ENCODE peak calls at places on chromosomes 6 and 20, in four cellular contexts. L, M, J and B are unnamed samples.

GRCh38 chr6:148851683-148852556 is 105.1 kb downstream of the UST start:
- DNase-seq in L (no peak), M (no peak), J (no peak), B (no peak)

GRCh38 chr6:45009547-45009946 is 318.6 kb upstream of the RUNX2 start:
- DNase-seq in L (no peak), M (no peak), J (no peak), B (no peak)

GRCh38 chr20:18672826-18673225 is 85.0 kb downstream of the DTD1 start:
- DNase-seq in L (no peak), M (no peak), J (no peak), B (no peak)

GRCh38 chr6:146857180-146857959 is 258.6 kb downstream of the ADGB start:
- DNase-seq in L (peak; percentile 80), M (no peak), J (peak; percentile 85), B (peak; percentile 47)

GRCh38 chr20:58740356-58741308 is 48.0 kb downstream of the NPEPL1 start:
- DNase-seq in L (no peak), M (no peak), J (no peak), B (no peak)

GRCh38 chr6:118602300-118602699 is 49.1 kb downstream of the CEP85L start:
- DNase-seq in L (no peak), M (no peak), J (no peak), B (no peak)

GRCh38 chr20:25022680-25023079 is 30.1 kb upstream of the APMAP start:
- DNase-seq in L (no peak), M (no peak), J (no peak), B (no peak)

GRCh38 chr6:132490024-132490423 is 22.9 kb downstream of the STX7 start:
- DNase-seq in L (no peak), M (no peak), J (no peak), B (no peak)

GRCh38 chr6:149821492-149821891 is 42.7 kb downstream of the LRP11 start:
- DNase-seq in L (no peak), M (no peak), J (no peak), B (no peak)

GRCh38 chr6:9039258-9039657 is 603.9 kb upstream of the SLC35B3 start:
- DNase-seq in L (no peak), M (no peak), J (no peak), B (no peak)

GRCh38 chr20:50405235-50405914 is 104.8 kb upstream of the PTPN1 start:
- DNase-seq in L (no peak), M (no peak), J (no peak), B (no peak)
- TF ChIP-seq SPI1 in L (no peak), M (no peak), J (no peak), B (no peak)

GRCh38 chr6:105834548-105834947 is 251.6 kb upstream of the PRDM1 start:
- DNase-seq in L (no peak), M (no peak), J (no peak), B (no peak)

GRCh38 chr6:105836379-105836778 is 249.8 kb upstream of the PRDM1 start:
- DNase-seq in L (no peak), M (no peak), J (no peak), B (no peak)

GRCh38 chr6:105835373-105835772 is 250.8 kb upstream of the PRDM1 start:
- DNase-seq in L (peak; percentile 18), M (no peak), J (peak; percentile 40), B (no peak)

GRCh38 chr6:105831321-105831720 is 254.8 kb upstream of the PRDM1 start:
- DNase-seq in L (no peak), M (no peak), J (no peak), B (no peak)

DNA sequence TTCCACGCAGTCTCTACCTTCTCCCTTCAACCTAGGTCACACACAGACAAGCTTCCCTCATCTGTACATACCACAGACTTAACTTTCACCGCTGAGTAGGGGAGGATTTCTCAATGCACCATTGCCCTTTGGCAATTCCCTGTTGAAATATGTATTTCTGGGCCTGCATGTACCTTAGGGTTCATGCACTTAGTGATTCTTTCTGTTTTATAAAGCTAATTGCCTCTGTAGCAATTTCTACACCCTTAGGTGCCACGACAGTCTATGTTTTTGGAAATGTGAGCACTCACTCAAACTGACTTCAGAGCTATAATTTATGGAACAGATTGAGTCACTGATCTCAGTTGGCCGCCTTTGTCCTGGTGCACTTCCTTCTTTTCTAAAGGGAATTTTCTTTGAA is 253.8 kb upstream of the PRDM1 start:
- DNase-seq in L (peak; percentile 90), M (no peak), J (no peak), B (no peak)
- TF ChIP-seq SPI1 in L (peak; percentile 80), M (peak; percentile 15), J (peak; percentile 87), B (no peak)

GRCh38 chr6:169499728-169500265 is 202.0 kb downstream of the WDR27 start:
- DNase-seq in L (no peak), M (no peak), J (no peak), B (no peak)

GRCh38 chr6:169498887-169499513 is 202.8 kb downstream of the WDR27 start:
- DNase-seq in L (no peak), M (no peak), J (no peak), B (no peak)

GRCh38 chr6:169491482-169491881 is 210.3 kb downstream of the WDR27 start:
- DNase-seq in L (no peak), M (no peak), J (no peak), B (no peak)

GRCh38 chr6:169494038-169494437 is 207.8 kb downstream of the WDR27 start:
- DNase-seq in L (no peak), M (no peak), J (no peak), B (no peak)

DNA sequence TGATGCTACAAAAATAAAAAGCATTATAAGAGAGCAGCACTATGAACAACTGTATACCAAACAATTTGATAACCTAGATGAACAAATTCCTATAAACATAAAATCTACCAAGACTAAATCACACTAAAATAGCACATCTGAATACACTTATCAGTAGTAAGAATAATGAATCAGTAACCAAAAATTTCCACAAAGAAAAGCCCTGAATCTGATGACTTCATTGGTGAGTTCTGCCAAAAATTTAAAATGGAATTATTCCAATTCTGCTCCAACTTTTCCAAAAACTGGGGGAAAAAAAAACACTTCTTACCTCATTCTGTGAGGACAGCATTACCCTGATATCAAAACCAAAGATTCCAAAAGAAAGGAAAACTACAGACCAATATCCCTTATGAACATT is 206.2 kb downstream of the WDR27 start:
- DNase-seq in L (no peak), M (no peak), J (no peak), B (no peak)
- TF ChIP-seq SPI1 in L (no peak), M (no peak), J (no peak), B (no peak)

DNA sequence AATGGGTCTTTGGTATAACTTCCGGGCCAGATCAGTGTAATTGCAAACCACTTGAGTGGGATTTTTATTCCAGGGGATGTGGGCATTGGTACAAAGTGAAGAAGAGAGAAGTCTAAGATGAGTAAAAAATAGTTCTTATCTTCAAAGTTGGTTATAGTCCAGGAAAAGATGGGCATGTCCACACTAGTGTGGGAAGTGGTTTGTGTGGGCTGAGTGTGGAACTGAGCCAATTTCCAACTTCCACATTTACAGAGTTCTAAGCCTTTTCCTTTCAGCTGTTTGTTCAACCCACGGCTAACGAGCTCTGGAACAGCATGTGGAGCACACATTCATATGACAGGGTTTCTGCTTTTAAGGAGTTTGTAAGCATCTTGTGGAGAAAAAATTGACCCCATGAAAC is 72.3 kb upstream of the IFNGR1 start:
- DNase-seq in L (peak; percentile 94), M (no peak), J (no peak), B (no peak)
- TF ChIP-seq SPI1 in L (peak; percentile 90), M (peak; percentile 18), J (peak; percentile 13), B (peak; percentile 29)

DNA sequence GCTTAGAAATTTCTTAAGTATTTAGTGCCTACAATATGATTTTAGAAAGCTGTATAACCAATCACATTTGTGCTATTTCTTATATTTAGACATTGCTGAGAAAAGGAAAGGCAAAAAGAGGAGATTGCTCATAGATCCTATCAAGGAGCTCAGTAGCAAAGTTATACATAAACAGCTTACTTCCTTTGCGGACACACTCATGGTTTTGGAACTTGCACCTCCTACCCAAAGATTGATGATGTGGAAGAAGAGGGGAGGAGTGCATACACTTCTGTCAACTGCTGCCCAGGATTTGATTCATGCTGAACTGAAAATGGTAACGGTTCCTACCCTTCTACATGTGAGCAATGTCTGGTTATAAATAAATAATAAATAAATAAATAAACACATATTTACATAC is 16.7 kb downstream of the RAD21L1 start:
- DNase-seq in L (no peak), M (no peak), J (no peak), B (no peak)
- TF ChIP-seq SPI1 in L (no peak), M (no peak), J (no peak), B (no peak)

DNA sequence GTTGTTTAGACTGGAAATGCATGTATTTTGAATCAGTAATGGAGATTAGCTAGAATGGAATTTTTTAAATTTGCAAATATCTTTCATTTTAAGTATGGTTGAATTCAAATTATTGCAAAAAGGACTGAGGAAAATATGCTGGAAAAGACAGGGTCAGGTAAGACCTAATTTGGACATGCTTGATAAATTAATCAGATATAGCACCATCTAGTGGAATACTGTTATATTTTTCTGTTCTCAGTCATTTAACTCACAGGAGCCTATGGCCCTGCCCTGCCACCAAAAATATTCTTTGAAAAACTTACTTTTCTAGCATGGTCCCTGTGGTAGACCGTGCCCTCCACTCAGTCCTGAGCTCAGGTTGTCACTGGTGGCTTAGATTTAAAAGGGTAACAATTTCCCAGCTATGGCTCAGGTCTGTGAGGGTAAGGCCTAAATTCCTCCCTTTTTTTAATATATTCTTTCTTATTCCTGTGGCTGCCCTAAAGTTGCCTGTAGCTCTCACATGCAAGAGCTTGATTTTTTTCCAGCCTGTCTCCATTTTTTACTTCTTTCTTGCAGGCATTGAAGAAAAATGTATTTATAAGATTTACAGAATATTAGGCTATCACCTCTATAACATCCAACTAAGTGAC is 25.3 kb upstream of the KIAA1586 start:
- DNase-seq in L (peak; percentile 8), M (no peak), J (peak; percentile 33), B (peak; percentile 12)
- TF ChIP-seq SPI1 in L (no peak), M (no peak), J (no peak), B (no peak)

GRCh38 chr6:138309695-138310094 is 68.0 kb upstream of the SMIM28 start:
- DNase-seq in L (no peak), M (no peak), J (no peak), B (no peak)
- TF ChIP-seq SPI1 in L (no peak), M (no peak), J (no peak), B (no peak)

GRCh38 chr6:30727920-30728605 is 7.9 kb downstream of the TUBB start:
- DNase-seq in L (no peak), M (no peak), J (no peak), B (no peak)

GRCh38 chr6:30725713-30726505 is 5.8 kb downstream of the TUBB start:
- DNase-seq in L (no peak), M (no peak), J (no peak), B (no peak)

GRCh38 chr6:30724906-30725667 is 4.9 kb downstream of the TUBB start:
- DNase-seq in L (no peak), M (no peak), J (no peak), B (no peak)

GRCh38 chr6:30730611-30731435 is 10.7 kb downstream of the TUBB start:
- DNase-seq in L (peak; percentile 91), M (no peak), J (peak; percentile 79), B (peak; percentile 60)

GRCh38 chr6:30726506-30727413 is 6.6 kb downstream of the TUBB start:
- DNase-seq in L (no peak), M (no peak), J (no peak), B (no peak)
- TF ChIP-seq SPI1 in L (no peak), M (no peak), J (no peak), B (no peak)

GRCh38 chr6:43988801-43989200 is 138.5 kb downstream of the MRPL14 start:
- DNase-seq in L (no peak), M (no peak), J (no peak), B (no peak)

GRCh38 chr6:43989556-43990248 is 137.6 kb downstream of the MRPL14 start:
- DNase-seq in L (no peak), M (no peak), J (no peak), B (no peak)

GRCh38 chr6:43992126-43992663 is 135.1 kb downstream of the MRPL14 start:
- DNase-seq in L (no peak), M (no peak), J (no peak), B (no peak)

GRCh38 chr6:43990627-43991619 is 136.3 kb downstream of the MRPL14 start:
- DNase-seq in L (no peak), M (no peak), J (peak; percentile 64), B (no peak)

GRCh38 chr6:43990275-43990626 is 137.0 kb downstream of the MRPL14 start:
- DNase-seq in L (no peak), M (no peak), J (no peak), B (no peak)
- TF ChIP-seq SPI1 in L (no peak), M (no peak), J (no peak), B (no peak)